ENCODE peak calls at places on chromosomes 6 and 20, in eight cellular contexts. G, D, B, I, T, R, N and K are unnamed samples.

GRCh38 chr6:126110494-126111270 is 124.3 kb downstream of the TRMT11 start:
- DNase-seq in N (no peak), D (no peak), R (no peak), I (no peak), G (no peak), T (no peak), B (no peak), K (no peak)

GRCh38 chr6:157428418-157429202 is 47.6 kb downstream of the ZDHHC14 start:
- DNase-seq in I (no peak), N (no peak), T (peak), R (no peak), D (no peak), G (no peak), B (peak), K (peak)

GRCh38 chr6:118719351-118720124 is 68.1 kb upstream of the CEP85L start:
- DNase-seq in N (no peak), T (no peak), D (no peak), R (no peak), I (peak), G (no peak), B (no peak), K (no peak)

GRCh38 chr20:3092611-3093379 is 8.3 kb upstream of the AVP start:
- DNase-seq in R (no peak), D (no peak), G (no peak), B (no peak), N (no peak), I (no peak), T (peak), K (no peak)

GRCh38 chr6:150025201-150025917 is at the start of gene RAET1L:
- DNase-seq in B (no peak), N (peak), D (no peak), I (no peak), R (no peak), G (no peak), T (peak), K (peak)

GRCh38 chr6:119096683-119097310 is 18.3 kb upstream of the FAM184A start:
- DNase-seq in G (no peak), R (peak), D (no peak), N (no peak), I (peak), T (peak), B (no peak), K (peak)

GRCh38 chr6:15378272-15378671 is 132.4 kb downstream of the JARID2 start:
- DNase-seq in G (no peak), N (no peak), D (no peak), I (no peak), T (no peak), R (no peak), B (no peak), K (no peak)

GRCh38 chr6:7846971-7847818 is 63.4 kb downstream of the TXNDC5 start:
- DNase-seq in I (peak), B (no peak), T (peak), G (no peak), R (no peak), D (no peak), N (peak), K (no peak)

GRCh38 chr20:20551409-20551808 is 161.0 kb downstream of the RALGAPA2 start:
- DNase-seq in T (no peak), G (no peak), D (no peak), B (no peak), R (no peak), N (no peak), I (no peak), K (no peak)

GRCh38 chr6:168885741-168886140 is 367.9 kb downstream of the THBS2 start:
- DNase-seq in D (no peak), G (no peak), I (no peak), N (no peak), T (no peak), B (no peak), R (no peak), K (no peak)

GRCh38 chr20:46520976-46521579 is 7.7 kb upstream of the ZNF334 start:
- DNase-seq in D (peak), B (peak), R (no peak), I (no peak), N (peak), T (peak), G (no peak), K (peak)

GRCh38 chr6:63799313-63799712 is 163.7 kb downstream of the PHF3 start:
- DNase-seq in B (no peak), D (no peak), R (no peak), N (no peak), T (no peak), G (no peak), I (no peak), K (no peak)

GRCh38 chr20:14219801-14220461 is 117.5 kb downstream of the FLRT3 start:
- DNase-seq in D (no peak), I (no peak), R (peak), G (no peak), B (no peak), T (no peak), N (no peak), K (no peak)

GRCh38 chr20:58690851-58691250 is 1.7 kb upstream of the NPEPL1 start:
- DNase-seq in R (no peak), D (no peak), I (peak), G (no peak), B (no peak), T (peak), N (peak), K (no peak)

GRCh38 chr6:140537834-140538680 is 1163.6 kb upstream of the CITED2 start:
- DNase-seq in B (peak), I (no peak), D (no peak), G (no peak), T (peak), N (peak), R (peak), K (peak)

GRCh38 chr6:14066782-14067406 is 50.7 kb upstream of the CD83 start:
- DNase-seq in T (peak), I (no peak), G (no peak), N (peak), D (no peak), R (no peak), B (peak), K (no peak)

GRCh38 chr6:82144007-82144851 is 103.3 kb downstream of the IBTK start:
- DNase-seq in T (peak), B (peak), I (no peak), G (no peak), N (peak), D (no peak), R (no peak), K (peak)

GRCh38 chr6:89501239-89501638 is 68.3 kb downstream of the ANKRD6 start:
- DNase-seq in R (no peak), G (no peak), I (no peak), B (no peak), N (no peak), D (no peak), T (no peak), K (no peak)

DNA sequence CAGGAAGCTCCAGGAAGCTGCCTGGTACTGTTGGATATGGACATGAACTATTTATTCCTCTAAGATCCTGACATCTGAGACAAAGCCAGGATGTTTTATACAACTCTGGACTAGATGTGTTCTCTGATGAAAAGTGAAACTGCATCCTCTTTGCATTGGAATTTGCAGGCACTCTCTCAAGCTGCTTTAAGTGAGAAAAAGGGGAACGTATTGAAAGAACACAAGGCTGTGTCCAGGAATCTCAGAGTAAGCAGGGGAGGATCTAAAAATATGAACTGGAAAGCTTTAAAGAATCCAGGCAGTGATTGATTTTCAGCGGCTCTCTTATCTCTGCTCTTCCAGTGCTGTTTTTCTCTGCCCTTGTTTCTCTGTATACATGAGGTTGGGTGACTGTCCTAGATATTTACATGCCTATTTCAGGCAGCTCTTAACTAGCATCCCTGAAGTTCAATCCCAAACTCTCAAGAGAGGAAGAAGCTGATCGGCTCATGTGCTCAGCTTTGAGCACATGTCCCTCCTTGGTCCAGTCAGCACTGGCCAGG is 193.8 kb downstream of the PLCB4 start:
- DNase-seq in B (no peak), T (no peak), G (no peak), N (peak), I (no peak), D (no peak), R (no peak), K (no peak)
- H3K27ac ChIP-seq in B (no peak), T (no peak), G (no peak), N (peak), I (no peak), D (peak), R (peak), K (no peak)

GRCh38 chr6:39793528-39793927 is 1.4 kb downstream of the DAAM2 start:
- DNase-seq in B (no peak), G (no peak), I (no peak), D (no peak), N (no peak), R (no peak), T (no peak), K (no peak)
- H3K27ac ChIP-seq in B (no peak), G (no peak), I (no peak), D (no peak), N (no peak), R (peak), T (no peak), K (no peak)

GRCh38 chr6:3715285-3715684 is 36.2 kb downstream of the PXDC1 start:
- DNase-seq in R (no peak), N (no peak), T (no peak), I (no peak), G (no peak), D (no peak), B (no peak), K (peak)
- H3K27ac ChIP-seq in R (no peak), N (no peak), T (no peak), I (no peak), G (no peak), D (no peak), B (no peak), K (peak)

DNA sequence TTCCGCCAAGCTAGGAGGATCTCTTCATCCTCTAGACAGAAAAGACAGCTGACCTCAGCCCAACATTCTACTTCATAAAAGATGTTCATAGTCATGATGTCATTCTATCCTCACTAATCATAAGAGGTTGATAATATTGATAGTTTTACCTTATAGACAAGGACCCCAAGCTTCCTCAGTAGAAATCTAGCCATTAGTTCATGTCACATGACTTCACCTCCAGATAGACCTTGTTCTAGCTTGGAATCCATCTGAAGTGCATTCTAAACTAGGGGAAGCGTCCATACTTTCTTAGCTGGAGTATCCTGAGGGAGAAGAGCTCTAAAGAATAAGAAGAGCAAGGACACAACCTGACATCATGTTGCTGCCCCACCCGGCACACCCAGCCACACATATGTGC is 292.6 kb upstream of the STXBP5 start:
- DNase-seq in G (no peak), T (no peak), D (no peak), R (no peak), I (no peak), N (no peak), B (no peak), K (no peak)
- H3K27ac ChIP-seq in G (no peak), T (no peak), D (no peak), R (no peak), I (no peak), N (no peak), B (no peak), K (no peak)